ENCODE peak calls at places on chromosomes 4 and X, in seven cellular contexts. H, R, O, L, G, Q and V are unnamed samples.
A peak's percentile ranks its signal among the peaks of the same experiment; 100 is the strongest.

GRCh38 chrX:110316351-110317078 is 1.4 kb downstream of the AMMECR1 start:
- DNase-seq in O (peak; percentile 1), Q (peak; percentile 22), G (peak; percentile 46), R (peak; percentile 12), H (no peak), L (peak; percentile 50), V (no peak)

GRCh38 chrX:110133735-110134370 is 130.9 kb downstream of the TMEM164 start:
- DNase-seq in Q (no peak), H (no peak), R (no peak), G (no peak), L (no peak), O (no peak), V (no peak)

GRCh38 chr4:142355417-142355930 is 490.6 kb downstream of the INPP4B start:
- DNase-seq in O (no peak), G (no peak), R (no peak), Q (no peak), L (no peak), H (no peak), V (no peak)

GRCh38 chrX:130336531-130336930 is 3.2 kb upstream of the SLC25A14 start:
- DNase-seq in G (no peak), H (no peak), O (no peak), Q (no peak), L (no peak), R (no peak), V (no peak)

GRCh38 chr4:159401791-159402380 is 299.0 kb downstream of the RAPGEF2 start:
- DNase-seq in Q (peak; percentile 89), H (peak; percentile 66), G (peak; percentile 88), O (peak; percentile 85), R (peak; percentile 97), L (no peak), V (no peak)

GRCh38 chr4:183106839-183107238 is 7.8 kb downstream of the WWC2 start:
- DNase-seq in R (peak; percentile 12), H (no peak), L (no peak), O (no peak), G (no peak), Q (no peak), V (no peak)

GRCh38 chr4:110411599-110412011 is 64.3 kb upstream of the ENPEP start:
- DNase-seq in H (no peak), O (no peak), G (no peak), R (no peak), L (no peak), Q (no peak), V (no peak)

GRCh38 chr4:2303686-2304320 is 41.9 kb upstream of the MXD4 start:
- DNase-seq in Q (no peak), R (no peak), L (no peak), O (no peak), G (no peak), H (no peak), V (no peak)

GRCh38 chr4:82989567-82990429 is 20.8 kb downstream of the LIN54 start:
- DNase-seq in O (no peak), Q (peak; percentile 41), L (no peak), G (peak; percentile 26), H (peak; percentile 32), R (no peak), V (no peak)

GRCh38 chr4:174210354-174210753 is 73.1 kb downstream of the FBXO8 start:
- DNase-seq in Q (no peak), H (no peak), L (no peak), R (no peak), G (no peak), O (no peak), V (no peak)

GRCh38 chr4:160403066-160403465 is 1300.2 kb downstream of the RAPGEF2 start:
- DNase-seq in G (no peak), O (no peak), R (no peak), H (no peak), L (no peak), Q (no peak), V (no peak)

GRCh38 chr4:70704333-70705145 is 16.2 kb downstream of the UTP3 start:
- DNase-seq in L (peak; percentile 91), H (peak; percentile 68), Q (peak; percentile 83), G (peak; percentile 84), R (peak; percentile 61), O (peak; percentile 74), V (peak; percentile 89)

GRCh38 chr4:54971474-54971950 is 153.9 kb downstream of the KDR start:
- DNase-seq in R (peak; percentile 63), O (peak; percentile 40), G (peak; percentile 72), Q (peak; percentile 74), H (peak; percentile 73), L (peak; percentile 68), V (peak; percentile 23)

GRCh38 chr4:109590841-109591357 is 30.9 kb downstream of the MCUB start:
- DNase-seq in H (no peak), L (no peak), G (no peak), R (no peak), O (no peak), Q (no peak), V (no peak)

GRCh38 chr4:54277691-54278090 is 48.6 kb downstream of the PDGFRA start:
- DNase-seq in G (peak; percentile 82), O (no peak), H (peak; percentile 66), Q (peak; percentile 81), L (no peak), R (peak; percentile 91), V (peak; percentile 42)

GRCh38 chr4:83771113-83771705 is 235.3 kb downstream of the GPAT3 start:
- DNase-seq in R (peak; percentile 54), Q (peak; percentile 72), L (peak; percentile 69), G (peak; percentile 83), O (peak; percentile 45), H (peak; percentile 29), V (peak; percentile 45)

GRCh38 chrX:119236599-119237525 is 777 bp downstream of the PGRMC1 start:
- DNase-seq in H (peak; percentile 66), O (peak; percentile 27), L (peak; percentile 59), Q (peak; percentile 43), R (peak; percentile 68), G (peak; percentile 76), V (peak; percentile 60)

GRCh38 chrX:40116925-40117324 is 19.2 kb upstream of the BCOR start:
- DNase-seq in Q (no peak), G (no peak), O (no peak), L (no peak), H (no peak), R (no peak), V (no peak)

GRCh38 chr4:55030606-55031005 is 94.8 kb downstream of the KDR start:
- DNase-seq in H (no peak), L (no peak), G (no peak), Q (no peak), O (no peak), R (no peak), V (no peak)

GRCh38 chr4:80192937-80193336 is 4.4 kb upstream of the PRDM8 start:
- DNase-seq in G (peak; percentile 88), O (no peak), Q (peak; percentile 64), L (no peak), H (peak; percentile 62), R (peak; percentile 92), V (no peak)

GRCh38 chrX:9940397-9940796 is 26.8 kb upstream of the CLDN34 start:
- DNase-seq in L (no peak), Q (peak; percentile 89), R (peak; percentile 34), H (peak; percentile 60), O (no peak), G (peak; percentile 66), V (peak; percentile 5)

GRCh38 chr4:173367946-173368345 is 2.8 kb upstream of the SAP30 start:
- DNase-seq in Q (peak; percentile 11), L (no peak), G (peak; percentile 55), H (peak; percentile 36), R (peak; percentile 38), O (no peak), V (no peak)

GRCh38 chr4:151407466-151408379 is 1.3 kb upstream of the FHIP1A start:
- DNase-seq in L (no peak), O (no peak), H (no peak), R (no peak), G (no peak), Q (peak; percentile 5), V (peak; percentile 58)

DNA sequence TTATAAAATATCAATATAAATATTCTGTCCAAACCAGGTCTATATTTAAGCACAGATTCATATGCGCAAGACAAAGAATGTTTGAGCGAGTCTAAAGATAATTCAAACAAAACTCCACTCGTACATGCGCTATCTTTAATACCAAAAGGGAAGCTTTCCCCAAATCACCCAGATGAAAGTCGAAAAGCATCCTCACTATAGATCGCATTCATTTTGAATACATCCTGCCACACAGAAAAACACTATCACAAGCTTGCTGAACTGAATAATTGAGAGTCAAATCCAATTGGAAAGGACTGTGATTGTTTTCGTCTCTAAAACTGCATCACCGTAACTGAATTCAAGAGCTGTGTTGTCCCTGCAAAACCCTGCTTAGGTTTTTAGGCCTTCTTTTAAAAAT is 685 bp downstream of the TASL start:
- DNase-seq in H (no peak), G (no peak), Q (no peak), R (no peak), O (no peak), L (no peak), V (no peak)
- H3K4me3 ChIP-seq in H (no peak overlapping the region), G (no peak overlapping the region), Q (no peak overlapping the region), R (no peak overlapping the region), O (no peak overlapping the region), L (no peak overlapping the region), V (no peak overlapping the region)

GRCh38 chr4:17009871-17010367 is 111.5 kb upstream of the LDB2 start:
- DNase-seq in G (no peak), R (no peak), O (no peak), Q (no peak), H (no peak), L (no peak), V (no peak)
- H3K4me3 ChIP-seq in G (no peak overlapping the region), R (no peak overlapping the region), O (no peak overlapping the region), Q (no peak overlapping the region), H (no peak overlapping the region), L (no peak overlapping the region), V (no peak overlapping the region)

DNA sequence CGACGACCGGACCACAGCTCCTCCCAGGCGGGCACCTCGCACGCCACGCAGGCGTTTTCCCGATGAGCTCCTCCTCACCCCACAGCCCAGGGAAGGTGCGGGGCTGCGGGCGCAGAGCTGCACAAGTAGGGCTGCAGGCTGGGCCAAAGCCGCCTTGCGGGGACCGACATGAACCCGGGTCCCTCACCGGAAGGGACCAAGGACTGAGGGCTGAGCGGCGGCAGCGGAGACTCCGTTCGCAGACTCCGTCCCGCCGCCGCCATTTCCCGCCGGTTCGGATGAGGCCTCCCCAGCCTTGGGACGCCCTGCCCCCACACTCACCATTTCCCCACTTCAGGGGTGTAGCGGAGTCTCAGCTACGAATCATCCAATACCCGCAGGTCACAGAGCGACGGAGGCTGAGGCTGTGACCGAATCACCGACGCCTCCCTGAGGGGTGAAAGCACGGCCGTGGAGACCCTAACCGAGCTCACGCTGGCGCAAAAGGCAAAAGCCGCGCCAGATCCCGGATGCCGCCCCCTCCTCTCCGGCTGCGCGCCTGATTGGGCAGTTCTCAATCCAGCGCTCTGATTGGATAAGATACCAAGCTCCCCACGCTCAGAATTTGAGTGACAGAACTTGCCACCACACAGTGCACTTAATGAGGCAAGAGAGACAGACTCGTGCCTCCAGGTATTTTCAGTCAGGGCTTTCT is at the start of gene ZNF732:
- DNase-seq in Q (peak; percentile 77), G (peak; percentile 84), R (peak; percentile 85), O (no peak), H (peak; percentile 78), L (peak; percentile 95), V (peak; percentile 40)
- H3K4me3 ChIP-seq in Q (peak within 1 kb of the TSS; percentile 55), G (peak within 1 kb of the TSS; percentile 75), R (peak within 1 kb of the TSS; percentile 63), O (no peak within 1 kb of the TSS), H (peak within 1 kb of the TSS; percentile 52), L (peak within 1 kb of the TSS; percentile 42), V (no peak within 1 kb of the TSS)

DNA sequence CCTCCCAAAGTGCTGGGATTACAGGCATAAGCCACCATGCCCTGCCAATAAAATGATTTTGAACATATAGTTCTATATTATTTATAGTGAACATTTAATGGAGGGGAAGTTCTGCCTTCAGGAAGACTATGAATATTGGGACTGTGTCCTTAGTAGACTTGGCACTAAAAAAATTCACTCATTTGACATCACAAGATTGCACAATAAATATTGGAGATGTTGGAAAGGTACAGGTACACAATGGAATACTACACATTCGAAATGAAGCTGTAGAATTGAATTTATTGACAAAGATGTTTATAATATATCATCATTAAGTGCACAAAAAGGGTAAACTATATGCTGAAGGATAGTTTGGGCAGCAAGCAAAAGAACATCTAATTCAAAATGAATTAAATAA is 13.0 kb upstream of the TMPRSS11E start:
- DNase-seq in H (no peak), R (no peak), L (no peak), O (no peak), Q (no peak), G (no peak), V (no peak)
- H3K4me3 ChIP-seq in H (no peak overlapping the region), R (no peak overlapping the region), L (no peak overlapping the region), O (no peak overlapping the region), Q (no peak overlapping the region), G (no peak overlapping the region), V (no peak overlapping the region)